ENCODE peak calls at places on chromosomes 16 and 17, in seven cellular contexts. V is A549, Z is colonic mucosa, F is fibroblast of the aortic adventitia, D is lower leg skin, E is lower lobe of right lung, N is astrocyte of the spinal cord. O is an unnamed sample.

GRCh38 chr17:5047446-5047845 is 12.2 kb upstream of the SLC52A1 start:
- DNase-seq in N (no peak), Z (no peak), E (no peak), V (no peak), D (no peak), F (no peak), O (no peak)

GRCh38 chr16:46743232-46743719 is 4.9 kb downstream of the MYLK3 start:
- DNase-seq in Z (no peak), N (peak; percentile 15), E (no peak), V (no peak), D (no peak), F (peak; percentile 29), O (peak; percentile 22)

GRCh38 chr16:89435051-89435450 is 55.3 kb downstream of the ANKRD11 start:
- DNase-seq in D (no peak), E (no peak), V (no peak), Z (no peak), F (no peak), N (no peak), O (no peak)

GRCh38 chr16:81633147-81633619 is 145.9 kb upstream of the PLCG2 start:
- DNase-seq in N (no peak), D (no peak), V (no peak), E (no peak), F (no peak), Z (no peak), O (no peak)

GRCh38 chr17:79791354-79792123 is 5.3 kb downstream of the CBX8 start:
- DNase-seq in D (no peak), V (no peak), F (no peak), E (peak; percentile 38), N (no peak), Z (no peak), O (no peak)

GRCh38 chr17:29212681-29213121 is 32.5 kb upstream of the MYO18A start:
- DNase-seq in N (no peak), Z (no peak), E (no peak), D (peak; percentile 26), F (no peak), V (no peak), O (peak; percentile 66)

GRCh38 chr17:74760404-74761105 is 12.1 kb downstream of the NHERF1 start:
- DNase-seq in N (peak; percentile 17), Z (no peak), F (no peak), E (no peak), V (no peak), D (no peak), O (peak; percentile 86)

GRCh38 chr16:64700628-64701027 is 421.2 kb downstream of the CDH11 start:
- DNase-seq in D (no peak), Z (no peak), F (no peak), N (no peak), E (no peak), V (no peak), O (no peak)

GRCh38 chr16:87328846-87329245 is 11.7 kb upstream of the C16orf95 start:
- DNase-seq in Z (no peak), F (no peak), V (no peak), D (no peak), E (peak; percentile 12), N (no peak), O (peak; percentile 44)

GRCh38 chr16:49816782-49817370 is 39.0 kb downstream of the ZNF423 start:
- DNase-seq in F (no peak), V (no peak), D (no peak), N (no peak), Z (no peak), E (no peak), O (no peak)

GRCh38 chr16:53892155-53892554 is 188.2 kb downstream of the FTO start:
- DNase-seq in F (peak; percentile 86), V (peak; percentile 24), E (no peak), Z (peak; percentile 72), D (peak; percentile 33), N (peak; percentile 76), O (peak; percentile 70)

GRCh38 chr16:26391833-26392232 is 674.9 kb upstream of the C16orf82 start:
- DNase-seq in V (no peak), E (no peak), Z (no peak), N (no peak), F (no peak), D (no peak), O (no peak)

GRCh38 chr16:12317121-12317810 is 340.7 kb downstream of the SNX29 start:
- DNase-seq in E (no peak), D (no peak), F (no peak), N (no peak), Z (no peak), V (no peak), O (no peak)

GRCh38 chr16:28943281-28943680 is 7.5 kb upstream of the NFATC2IP start:
- DNase-seq in D (no peak), V (no peak), F (no peak), Z (no peak), E (no peak), N (no peak), O (no peak)

GRCh38 chr17:66580178-66580577 is 254.7 kb upstream of the CACNG5 start:
- DNase-seq in D (no peak), V (peak; percentile 26), F (peak; percentile 59), Z (peak; percentile 29), E (peak; percentile 58), N (peak; percentile 35), O (no peak)

GRCh38 chr17:33288954-33289353 is 4.1 kb downstream of the ASIC2 start:
- DNase-seq in D (no peak), N (no peak), V (no peak), Z (no peak), F (no peak), E (no peak), O (no peak)

GRCh38 chr17:8375738-8376259 is 705 bp downstream of the KRABD2 start:
- DNase-seq in N (no peak), Z (peak; percentile 40), E (no peak), D (no peak), V (no peak), F (peak; percentile 21), O (peak; percentile 36)

GRCh38 chr16:80766798-80767197 is 37.6 kb downstream of the CDYL2 start:
- DNase-seq in D (no peak), E (no peak), N (no peak), Z (no peak), V (no peak), F (no peak), O (no peak)

GRCh38 chr16:11465675-11466074 is 120.4 kb downstream of the RMI2 start:
- DNase-seq in N (no peak), Z (no peak), D (no peak), E (no peak), F (no peak), V (no peak), O (no peak)

GRCh38 chr17:6070895-6071511 is 824 bp downstream of the WSCD1 start:
- DNase-seq in F (no peak), N (peak; percentile 15), D (no peak), Z (peak; percentile 27), E (no peak), V (peak; percentile 38), O (no peak)

GRCh38 chr16:72946474-72947194 is 101.3 kb downstream of the ZFHX3 start:
- DNase-seq in F (peak; percentile 39), E (no peak), D (no peak), N (no peak), Z (no peak), V (no peak), O (no peak)

GRCh38 chr17:34714475-34715410 is 135.4 kb downstream of the TMEM132E start:
- DNase-seq in D (no peak), N (no peak), E (no peak), V (no peak), F (no peak), Z (no peak), O (no peak)
- TF ChIP-seq CTCF in D (no peak), N (no peak), E (no peak), V (no peak), F (no peak), Z (no peak), O (no peak)

GRCh38 chr17:7352910-7353635 is 1.1 kb downstream of the KCTD11 start:
- DNase-seq in V (no peak), F (no peak), E (no peak), Z (no peak), D (no peak), N (no peak), O (no peak)
- H3K4me3 ChIP-seq in V (peak overlapping the region; percentile 70), F (peak overlapping the region; percentile 88), E (peak overlapping the region; percentile 87), Z (peak overlapping the region; percentile 79), D (peak overlapping the region; percentile 78), N (peak overlapping the region; percentile 83), O (peak overlapping the region; percentile 89)

GRCh38 chr16:57663436-57663835 is 4.7 kb upstream of the ADGRG3 start:
- DNase-seq in V (no peak), F (no peak), E (no peak), N (no peak), Z (no peak), D (no peak), O (no peak)

GRCh38 chr16:57661510-57661909 is 6.6 kb upstream of the ADGRG3 start:
- DNase-seq in Z (no peak), E (no peak), D (no peak), F (no peak), N (no peak), V (no peak), O (no peak)

GRCh38 chr16:57658878-57659674 is 9.0 kb upstream of the ADGRG3 start:
- DNase-seq in D (no peak), E (no peak), N (no peak), V (no peak), Z (no peak), F (no peak), O (no peak)

GRCh38 chr16:57661936-57662906 is 5.9 kb upstream of the ADGRG3 start:
- DNase-seq in D (no peak), N (no peak), Z (no peak), F (no peak), E (no peak), V (no peak), O (no peak)

GRCh38 chr16:57660715-57661463 is 7.2 kb upstream of the ADGRG3 start:
- DNase-seq in F (no peak), N (no peak), V (no peak), E (no peak), D (no peak), Z (no peak), O (no peak)
- TF ChIP-seq CTCF in F (no peak), N (no peak), V (no peak), E (no peak), D (no peak), Z (no peak), O (no peak)

GRCh38 chr16:66405057-66405783 is 21.9 kb upstream of the BEAN1 start:
- DNase-seq in F (no peak), Z (no peak), D (no peak), N (no peak), V (no peak), E (no peak), O (no peak)

GRCh38 chr16:66412182-66412581 is 14.9 kb upstream of the BEAN1 start:
- DNase-seq in F (no peak), Z (no peak), D (no peak), E (no peak), N (no peak), V (no peak), O (no peak)

GRCh38 chr16:66406534-66407368 is 20.3 kb upstream of the BEAN1 start:
- DNase-seq in V (peak; percentile 92), F (peak; percentile 70), D (peak; percentile 78), N (peak; percentile 61), E (peak; percentile 87), Z (peak; percentile 91), O (peak; percentile 71)

GRCh38 chr16:66408181-66409048 is 18.7 kb upstream of the BEAN1 start:
- DNase-seq in E (no peak), D (peak; percentile 20), N (peak; percentile 81), Z (peak; percentile 30), V (peak; percentile 57), F (peak; percentile 63), O (peak; percentile 97)

DNA sequence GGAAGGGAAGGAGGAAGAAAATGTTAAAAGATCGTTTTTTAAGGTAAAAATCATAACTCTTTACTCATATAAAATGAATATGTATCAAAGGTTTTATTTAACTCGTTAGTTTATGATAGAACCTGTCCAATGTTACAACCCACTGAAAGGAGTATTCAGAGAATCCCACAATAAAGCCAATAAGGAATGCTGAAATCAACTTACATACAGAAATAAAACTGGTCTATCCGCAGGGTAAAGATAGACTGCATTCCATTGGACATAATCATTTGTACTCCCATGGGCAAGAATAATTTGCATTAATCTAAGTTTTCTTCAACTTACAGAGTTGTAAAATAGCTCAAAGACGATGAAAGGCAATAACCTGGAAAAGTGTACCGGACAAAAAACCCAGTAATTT is 17.9 kb upstream of the BEAN1 start:
- DNase-seq in N (peak; percentile 80), V (no peak), D (no peak), Z (no peak), F (peak; percentile 72), E (no peak), O (peak; percentile 83)
- H3K4me3 ChIP-seq in N (no peak overlapping the region), V (no peak overlapping the region), D (no peak overlapping the region), Z (no peak overlapping the region), F (no peak overlapping the region), E (no peak overlapping the region), O (peak overlapping the region; percentile 15)

O was measured in epithelial cell of esophagus.